ENCODE peak calls at places on chromosomes 11 and 22, in six cellular contexts. One of them, this sample, is unnamed.

GRCh38 chr11:129989437-129989836 is 13.2 kb downstream of the PRDM10 start:
- DNase-seq in MM.1S: no peak
- DNase-seq in neural progenitor cell: no peak
- DNase-seq in PC-3: no peak
- DNase-seq in HCT116: no peak
- DNase-seq in OCI-LY7: no peak
- DNase-seq in this sample: no peak

GRCh38 chr22:41966607-41967240 is 2.5 kb upstream of the SEPTIN3 start:
- DNase-seq in HCT116: peak; percentile 48
- DNase-seq in neural progenitor cell: peak; percentile 58
- DNase-seq in OCI-LY7: peak; percentile 63
- DNase-seq in PC-3: peak; percentile 80
- DNase-seq in MM.1S: peak; percentile 68
- DNase-seq in this sample: peak; percentile 91

GRCh38 chr11:78742430-78742829 is 167.8 kb upstream of the NARS2 start:
- DNase-seq in MM.1S: no peak
- DNase-seq in neural progenitor cell: no peak
- DNase-seq in HCT116: no peak
- DNase-seq in PC-3: peak; percentile 88
- DNase-seq in OCI-LY7: no peak
- DNase-seq in this sample: peak; percentile 5

GRCh38 chr11:64690235-64690634 is 32.8 kb downstream of the NRXN2 start:
- DNase-seq in PC-3: no peak
- DNase-seq in neural progenitor cell: no peak
- DNase-seq in HCT116: no peak
- DNase-seq in OCI-LY7: no peak
- DNase-seq in MM.1S: no peak
- DNase-seq in this sample: no peak

GRCh38 chr11:73114110-73114834 is 27.8 kb downstream of the FCHSD2 start:
- DNase-seq in MM.1S: no peak
- DNase-seq in PC-3: peak; percentile 88
- DNase-seq in OCI-LY7: no peak
- DNase-seq in neural progenitor cell: no peak
- DNase-seq in HCT116: no peak
- DNase-seq in this sample: no peak

GRCh38 chr22:19892249-19892879 is 37.7 kb upstream of the GNB1L start:
- DNase-seq in OCI-LY7: peak; percentile 66
- DNase-seq in PC-3: no peak
- DNase-seq in MM.1S: no peak
- DNase-seq in neural progenitor cell: peak; percentile 65
- DNase-seq in HCT116: no peak
- DNase-seq in this sample: no peak

GRCh38 chr11:65491614-65492386 is 7.0 kb upstream of the MALAT1 start:
- DNase-seq in OCI-LY7: peak; percentile 64
- DNase-seq in neural progenitor cell: peak; percentile 86
- DNase-seq in PC-3: peak; percentile 94
- DNase-seq in MM.1S: no peak
- DNase-seq in HCT116: peak; percentile 93
- DNase-seq in this sample: peak; percentile 96

GRCh38 chr11:1918436-1919315 is 827 bp upstream of the TNNT3 start:
- DNase-seq in neural progenitor cell: no peak
- DNase-seq in MM.1S: no peak
- DNase-seq in HCT116: no peak
- DNase-seq in PC-3: no peak
- DNase-seq in OCI-LY7: no peak
- DNase-seq in this sample: no peak

GRCh38 chr11:64856382-64857227 is 12.2 kb upstream of the CDC42BPG start:
- DNase-seq in neural progenitor cell: no peak
- DNase-seq in OCI-LY7: no peak
- DNase-seq in HCT116: peak; percentile 80
- DNase-seq in MM.1S: no peak
- DNase-seq in PC-3: peak; percentile 99
- DNase-seq in this sample: peak; percentile 98

GRCh38 chr22:49935561-49935960 is 17.1 kb downstream of the CRELD2 start:
- DNase-seq in neural progenitor cell: no peak
- DNase-seq in MM.1S: no peak
- DNase-seq in OCI-LY7: peak; percentile 67
- DNase-seq in PC-3: no peak
- DNase-seq in HCT116: no peak
- DNase-seq in this sample: no peak

GRCh38 chr11:17145972-17146371 is 61.8 kb downstream of the PIK3C2A start:
- DNase-seq in HCT116: no peak
- DNase-seq in neural progenitor cell: no peak
- DNase-seq in PC-3: peak; percentile 21
- DNase-seq in OCI-LY7: no peak
- DNase-seq in MM.1S: peak; percentile 80
- DNase-seq in this sample: peak; percentile 54

GRCh38 chr22:46967445-46968358 is 205.3 kb downstream of the TBC1D22A start:
- DNase-seq in PC-3: no peak
- DNase-seq in OCI-LY7: no peak
- DNase-seq in HCT116: no peak
- DNase-seq in MM.1S: no peak
- DNase-seq in neural progenitor cell: no peak
- DNase-seq in this sample: no peak

GRCh38 chr22:46353483-46354105 is 18.1 kb downstream of the TRMU start:
- DNase-seq in OCI-LY7: no peak
- DNase-seq in neural progenitor cell: no peak
- DNase-seq in PC-3: no peak
- DNase-seq in HCT116: no peak
- DNase-seq in MM.1S: no peak
- DNase-seq in this sample: no peak

GRCh38 chr22:44196731-44197131 is 16.0 kb downstream of the PARVG start:
- DNase-seq in HCT116: no peak
- DNase-seq in MM.1S: no peak
- DNase-seq in PC-3: no peak
- DNase-seq in OCI-LY7: no peak
- DNase-seq in neural progenitor cell: no peak
- DNase-seq in this sample: no peak

GRCh38 chr22:24417200-24417599 is 10.2 kb upstream of the ADORA2A start:
- DNase-seq in PC-3: no peak
- DNase-seq in HCT116: no peak
- DNase-seq in MM.1S: no peak
- DNase-seq in neural progenitor cell: no peak
- DNase-seq in OCI-LY7: no peak
- DNase-seq in this sample: no peak

GRCh38 chr11:125074511-125075241 is 11.6 kb downstream of the SLC37A2 start:
- DNase-seq in MM.1S: no peak
- DNase-seq in HCT116: no peak
- DNase-seq in PC-3: no peak
- DNase-seq in neural progenitor cell: no peak
- DNase-seq in OCI-LY7: no peak
- DNase-seq in this sample: no peak

GRCh38 chr22:27372364-27372763 is 429.2 kb downstream of the MN1 start:
- DNase-seq in OCI-LY7: no peak
- DNase-seq in PC-3: no peak
- DNase-seq in HCT116: no peak
- DNase-seq in neural progenitor cell: no peak
- DNase-seq in MM.1S: no peak
- DNase-seq in this sample: no peak

GRCh38 chr11:61390161-61390560 is 2.2 kb upstream of the TMEM216 start:
- DNase-seq in PC-3: no peak
- DNase-seq in MM.1S: no peak
- DNase-seq in OCI-LY7: no peak
- DNase-seq in neural progenitor cell: no peak
- DNase-seq in HCT116: no peak
- DNase-seq in this sample: no peak

GRCh38 chr11:120546312-120547205 is 35.0 kb downstream of the GRIK4 start:
- DNase-seq in MM.1S: no peak
- DNase-seq in HCT116: peak; percentile 58
- DNase-seq in neural progenitor cell: peak; percentile 51
- DNase-seq in OCI-LY7: no peak
- DNase-seq in PC-3: peak; percentile 97
- DNase-seq in this sample: peak; percentile 98

GRCh38 chr11:111148953-111149352 is 96.6 kb upstream of the POU2AF2 start:
- DNase-seq in neural progenitor cell: no peak
- DNase-seq in PC-3: no peak
- DNase-seq in MM.1S: no peak
- DNase-seq in OCI-LY7: no peak
- DNase-seq in HCT116: no peak
- DNase-seq in this sample: peak; percentile 33
- TF ChIP-seq EZH2phosphoT487 in neural progenitor cell: no peak
- TF ChIP-seq EZH2phosphoT487 in PC-3: no peak
- TF ChIP-seq EZH2phosphoT487 in MM.1S: no peak
- TF ChIP-seq EZH2phosphoT487 in OCI-LY7: no peak
- TF ChIP-seq EZH2phosphoT487 in HCT116: no peak
- TF ChIP-seq EZH2phosphoT487 in this sample: no peak

GRCh38 chr22:37998543-37998942 is 14.2 kb upstream of the SOX10 start:
- DNase-seq in neural progenitor cell: no peak
- DNase-seq in OCI-LY7: no peak
- DNase-seq in PC-3: no peak
- DNase-seq in HCT116: no peak
- DNase-seq in MM.1S: no peak
- DNase-seq in this sample: no peak

GRCh38 chr22:37994982-37995381 is 10.6 kb upstream of the SOX10 start:
- DNase-seq in neural progenitor cell: no peak
- DNase-seq in OCI-LY7: no peak
- DNase-seq in MM.1S: no peak
- DNase-seq in PC-3: no peak
- DNase-seq in HCT116: no peak
- DNase-seq in this sample: no peak

GRCh38 chr22:37995460-37995859 is 11.1 kb upstream of the SOX10 start:
- DNase-seq in MM.1S: no peak
- DNase-seq in PC-3: no peak
- DNase-seq in neural progenitor cell: no peak
- DNase-seq in HCT116: no peak
- DNase-seq in OCI-LY7: no peak
- DNase-seq in this sample: no peak

GRCh38 chr22:37996079-37996478 is 11.7 kb upstream of the SOX10 start:
- DNase-seq in OCI-LY7: peak; percentile 51
- DNase-seq in neural progenitor cell: no peak
- DNase-seq in PC-3: no peak
- DNase-seq in MM.1S: no peak
- DNase-seq in HCT116: no peak
- DNase-seq in this sample: no peak

GRCh38 chr22:37996515-37997246 is 12.3 kb upstream of the SOX10 start:
- DNase-seq in PC-3: no peak
- DNase-seq in MM.1S: no peak
- DNase-seq in neural progenitor cell: no peak
- DNase-seq in OCI-LY7: peak; percentile 33
- DNase-seq in HCT116: no peak
- DNase-seq in this sample: no peak
- H3K4me3 ChIP-seq in PC-3: no peak overlapping the region
- H3K4me3 ChIP-seq in MM.1S: no peak overlapping the region
- H3K4me3 ChIP-seq in neural progenitor cell: no peak overlapping the region
- H3K4me3 ChIP-seq in OCI-LY7: no peak overlapping the region
- H3K4me3 ChIP-seq in HCT116: no peak overlapping the region
- H3K4me3 ChIP-seq in this sample: no peak overlapping the region

DNA sequence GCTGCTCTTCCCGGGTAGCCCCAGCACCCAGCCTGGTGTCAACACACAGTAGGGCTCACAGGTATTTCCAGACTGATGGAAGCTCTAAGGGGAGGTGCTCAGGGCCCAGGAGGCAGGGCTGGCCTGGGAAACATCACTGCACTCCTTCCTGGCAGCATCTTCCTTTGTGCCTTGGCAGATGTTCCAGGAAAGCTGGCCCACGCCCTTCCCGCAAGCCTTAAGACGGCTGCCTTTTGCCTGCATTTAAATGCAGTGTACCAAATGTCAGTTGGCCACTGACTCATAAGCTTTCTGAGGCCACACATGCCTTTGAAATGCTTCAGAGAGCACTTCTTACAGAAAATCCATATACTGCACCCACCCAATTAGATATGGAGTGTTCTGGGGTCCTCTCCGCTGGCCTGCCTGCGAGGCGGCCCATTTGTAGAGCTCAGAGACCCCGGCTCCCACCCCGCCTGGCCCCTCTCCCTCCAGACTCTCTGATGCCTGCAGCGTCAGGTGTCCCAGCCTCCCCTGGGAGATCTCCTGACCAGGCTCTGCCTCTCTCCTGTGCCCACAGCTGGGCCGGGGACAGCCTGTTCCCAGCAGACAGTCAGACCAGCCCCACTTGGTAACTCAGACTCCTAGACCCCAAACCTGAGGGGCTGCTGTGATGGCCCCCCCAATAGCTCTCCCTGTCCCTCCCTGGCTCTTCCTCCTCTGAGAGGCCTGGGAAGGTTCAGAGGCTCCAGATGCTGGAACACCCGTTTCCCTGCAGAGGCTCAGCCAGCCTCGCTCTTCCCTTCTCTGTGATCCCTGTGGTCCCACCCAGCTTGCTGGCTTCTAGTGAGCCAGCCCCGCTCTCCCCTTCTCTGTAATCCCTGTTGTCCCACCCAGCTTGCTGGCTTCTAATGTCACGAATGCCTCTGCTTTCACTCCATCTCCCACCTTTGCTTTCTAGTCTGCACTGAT is 47.6 kb upstream of the THY1 start:
- DNase-seq in OCI-LY7: no peak
- DNase-seq in PC-3: peak; percentile 93
- DNase-seq in neural progenitor cell: no peak
- DNase-seq in HCT116: no peak
- DNase-seq in MM.1S: no peak
- DNase-seq in this sample: peak; percentile 98
- TF ChIP-seq EZH2phosphoT487 in OCI-LY7: no peak
- TF ChIP-seq EZH2phosphoT487 in PC-3: no peak
- TF ChIP-seq EZH2phosphoT487 in neural progenitor cell: no peak
- TF ChIP-seq EZH2phosphoT487 in HCT116: no peak
- TF ChIP-seq EZH2phosphoT487 in MM.1S: no peak
- TF ChIP-seq EZH2phosphoT487 in this sample: no peak

GRCh38 chr22:23137468-23137867 is 4.3 kb downstream of the RSPH14 start:
- DNase-seq in OCI-LY7: peak; percentile 18
- DNase-seq in PC-3: no peak
- DNase-seq in MM.1S: no peak
- DNase-seq in neural progenitor cell: no peak
- DNase-seq in HCT116: no peak
- DNase-seq in this sample: no peak
- H3K4me3 ChIP-seq in OCI-LY7: peak overlapping the region; percentile 35
- H3K4me3 ChIP-seq in PC-3: no peak overlapping the region
- H3K4me3 ChIP-seq in MM.1S: peak overlapping the region; percentile 31
- H3K4me3 ChIP-seq in neural progenitor cell: no peak overlapping the region
- H3K4me3 ChIP-seq in HCT116: no peak overlapping the region
- H3K4me3 ChIP-seq in this sample: no peak overlapping the region

DNA sequence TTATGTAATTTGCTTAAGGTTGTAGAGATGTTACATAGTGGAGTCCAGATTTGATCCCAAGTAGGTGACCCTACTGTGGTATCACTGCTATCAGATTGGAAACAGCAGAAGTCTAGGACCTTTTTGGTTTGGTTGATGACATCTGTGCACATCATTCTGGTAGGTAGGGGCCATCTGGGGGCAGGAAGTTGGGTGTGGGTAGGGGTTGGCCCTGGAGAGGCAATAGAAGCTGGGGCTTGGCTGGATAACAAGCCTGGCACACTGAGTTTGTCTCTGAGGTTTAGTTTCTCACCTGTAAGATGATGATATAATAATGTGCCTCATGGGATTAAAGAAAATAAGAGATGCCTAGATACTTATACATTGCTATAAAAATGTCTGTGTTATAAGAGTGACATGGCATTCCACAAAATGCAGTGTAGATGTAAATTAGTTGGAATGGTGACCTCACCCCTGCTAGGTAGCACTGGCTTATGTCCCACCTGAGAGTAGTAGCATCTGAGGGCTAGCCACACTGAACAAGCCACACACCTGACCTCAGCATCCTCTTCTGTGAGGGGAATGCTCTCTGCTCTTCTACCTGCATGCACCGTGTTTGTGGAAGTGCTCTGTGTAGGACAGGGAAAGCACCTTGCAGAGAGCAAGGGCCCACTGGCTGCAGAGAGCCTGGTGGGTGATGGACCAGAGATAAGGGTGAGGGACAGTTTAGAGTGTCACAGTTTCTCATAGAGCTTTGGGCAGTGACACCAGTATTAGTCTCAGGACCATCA is 36.9 kb downstream of the PTPRJ start:
- DNase-seq in OCI-LY7: peak; percentile 53
- DNase-seq in PC-3: no peak
- DNase-seq in HCT116: no peak
- DNase-seq in neural progenitor cell: no peak
- DNase-seq in MM.1S: no peak
- DNase-seq in this sample: no peak
- TF ChIP-seq EZH2phosphoT487 in OCI-LY7: no peak
- TF ChIP-seq EZH2phosphoT487 in PC-3: no peak
- TF ChIP-seq EZH2phosphoT487 in HCT116: no peak
- TF ChIP-seq EZH2phosphoT487 in neural progenitor cell: no peak
- TF ChIP-seq EZH2phosphoT487 in MM.1S: no peak
- TF ChIP-seq EZH2phosphoT487 in this sample: no peak

GRCh38 chr22:32801001-32801435 is 487 bp upstream of the TIMP3 start:
- DNase-seq in PC-3: no peak
- DNase-seq in MM.1S: no peak
- DNase-seq in OCI-LY7: no peak
- DNase-seq in neural progenitor cell: no peak
- DNase-seq in HCT116: no peak
- DNase-seq in this sample: peak; percentile 48
- H3K4me3 ChIP-seq in PC-3: no peak overlapping the region
- H3K4me3 ChIP-seq in MM.1S: no peak overlapping the region
- H3K4me3 ChIP-seq in OCI-LY7: no peak overlapping the region
- H3K4me3 ChIP-seq in neural progenitor cell: peak overlapping the region; percentile 73
- H3K4me3 ChIP-seq in HCT116: no peak overlapping the region
- H3K4me3 ChIP-seq in this sample: peak overlapping the region; percentile 96

This sample was measured in GM23248.